ENCODE peak calls at places on chromosomes 7 and 10, in six cellular contexts. One of them, this sample, is unnamed.

GRCh38 chr10:60611291-60611747 is 167.0 kb upstream of the CDK1 start:
- DNase-seq in sigmoid colon: no peak
- DNase-seq in transverse colon: no peak
- DNase-seq in esophagus muscularis mucosa: no peak
- DNase-seq in stomach: no peak
- DNase-seq in HL-60: no peak
- DNase-seq in this sample: no peak

GRCh38 chr7:126001344-126001743 is 1071.7 kb upstream of the POT1 start:
- DNase-seq in sigmoid colon: no peak
- DNase-seq in transverse colon: no peak
- DNase-seq in esophagus muscularis mucosa: no peak
- DNase-seq in stomach: no peak
- DNase-seq in HL-60: no peak
- DNase-seq in this sample: no peak

GRCh38 chr10:106467506-106467905 is 697.0 kb downstream of the SORCS1 start:
- DNase-seq in sigmoid colon: no peak
- DNase-seq in transverse colon: no peak
- DNase-seq in esophagus muscularis mucosa: no peak
- DNase-seq in stomach: no peak
- DNase-seq in HL-60: no peak
- DNase-seq in this sample: no peak

GRCh38 chr10:8691498-8692017 is 637.1 kb downstream of the GATA3 start:
- DNase-seq in sigmoid colon: no peak
- DNase-seq in transverse colon: no peak
- DNase-seq in esophagus muscularis mucosa: no peak
- DNase-seq in stomach: no peak
- DNase-seq in HL-60: no peak
- DNase-seq in this sample: no peak

GRCh38 chr7:24052572-24053223 is 231.3 kb upstream of the NPY start:
- DNase-seq in sigmoid colon: no peak
- DNase-seq in transverse colon: no peak
- DNase-seq in esophagus muscularis mucosa: no peak
- DNase-seq in stomach: no peak
- DNase-seq in HL-60: no peak
- DNase-seq in this sample: no peak

GRCh38 chr7:31874631-31875374 is 187.8 kb downstream of the PPP1R17 start:
- DNase-seq in sigmoid colon: no peak
- DNase-seq in transverse colon: no peak
- DNase-seq in esophagus muscularis mucosa: no peak
- DNase-seq in stomach: no peak
- DNase-seq in HL-60: no peak
- DNase-seq in this sample: no peak

GRCh38 chr10:3484306-3485187 is 300.5 kb downstream of the KLF6 start:
- DNase-seq in sigmoid colon: no peak
- DNase-seq in transverse colon: no peak
- DNase-seq in esophagus muscularis mucosa: no peak
- DNase-seq in stomach: no peak
- DNase-seq in HL-60: no peak
- DNase-seq in this sample: peak; percentile 53

GRCh38 chr7:102318482-102318971 is 31.9 kb downstream of the SH2B2 start:
- DNase-seq in sigmoid colon: no peak
- DNase-seq in transverse colon: no peak
- DNase-seq in esophagus muscularis mucosa: no peak
- DNase-seq in stomach: peak; percentile 59
- DNase-seq in HL-60: no peak
- DNase-seq in this sample: no peak

GRCh38 chr10:132443998-132444876 is 47.2 kb downstream of the PWWP2B start:
- DNase-seq in sigmoid colon: no peak
- DNase-seq in transverse colon: no peak
- DNase-seq in esophagus muscularis mucosa: no peak
- DNase-seq in stomach: no peak
- DNase-seq in HL-60: peak; percentile 91
- DNase-seq in this sample: no peak

GRCh38 chr7:94394399-94395140 is at the start of gene COL1A2:
- DNase-seq in sigmoid colon: peak; percentile 92
- DNase-seq in transverse colon: peak; percentile 48
- DNase-seq in esophagus muscularis mucosa: peak; percentile 94
- DNase-seq in stomach: peak; percentile 32
- DNase-seq in HL-60: no peak
- DNase-seq in this sample: no peak

GRCh38 chr10:77457266-77457665 is 180.3 kb downstream of the KCNMA1 start:
- DNase-seq in sigmoid colon: no peak
- DNase-seq in transverse colon: no peak
- DNase-seq in esophagus muscularis mucosa: no peak
- DNase-seq in stomach: no peak
- DNase-seq in HL-60: no peak
- DNase-seq in this sample: no peak

GRCh38 chr7:148905093-148905666 is 21.1 kb upstream of the EZH2 start:
- DNase-seq in sigmoid colon: no peak
- DNase-seq in transverse colon: no peak
- DNase-seq in esophagus muscularis mucosa: no peak
- DNase-seq in stomach: no peak
- DNase-seq in HL-60: no peak
- DNase-seq in this sample: no peak

GRCh38 chr10:102334106-102334505 is 61.4 kb upstream of the NFKB2 start:
- DNase-seq in sigmoid colon: no peak
- DNase-seq in transverse colon: no peak
- DNase-seq in esophagus muscularis mucosa: no peak
- DNase-seq in stomach: peak; percentile 32
- DNase-seq in HL-60: no peak
- DNase-seq in this sample: no peak

GRCh38 chr7:155533827-155534690 is 12.3 kb downstream of the CNPY1 start:
- DNase-seq in sigmoid colon: peak; percentile 40
- DNase-seq in transverse colon: no peak
- DNase-seq in esophagus muscularis mucosa: no peak
- DNase-seq in stomach: no peak
- DNase-seq in HL-60: peak; percentile 18
- DNase-seq in this sample: no peak

GRCh38 chr7:82049442-82049841 is 279.6 kb upstream of the HGF start:
- DNase-seq in sigmoid colon: no peak
- DNase-seq in transverse colon: no peak
- DNase-seq in esophagus muscularis mucosa: no peak
- DNase-seq in stomach: no peak
- DNase-seq in HL-60: no peak
- DNase-seq in this sample: peak; percentile 23

GRCh38 chr7:10237306-10237705 is 736.4 kb upstream of the PHF14 start:
- DNase-seq in sigmoid colon: no peak
- DNase-seq in transverse colon: no peak
- DNase-seq in esophagus muscularis mucosa: no peak
- DNase-seq in stomach: no peak
- DNase-seq in HL-60: no peak
- DNase-seq in this sample: no peak

GRCh38 chr7:129805086-129805719 is 147.6 kb downstream of the UBE2H start:
- DNase-seq in sigmoid colon: no peak
- DNase-seq in transverse colon: no peak
- DNase-seq in esophagus muscularis mucosa: no peak
- DNase-seq in stomach: peak; percentile 73
- DNase-seq in HL-60: no peak
- DNase-seq in this sample: no peak

GRCh38 chr10:124380256-124380995 is 38.3 kb downstream of the OAT start:
- DNase-seq in sigmoid colon: peak; percentile 18
- DNase-seq in transverse colon: no peak
- DNase-seq in esophagus muscularis mucosa: no peak
- DNase-seq in stomach: no peak
- DNase-seq in HL-60: no peak
- DNase-seq in this sample: no peak

GRCh38 chr10:61136151-61136550 is 192.2 kb upstream of the RHOBTB1 start:
- DNase-seq in sigmoid colon: no peak
- DNase-seq in transverse colon: no peak
- DNase-seq in esophagus muscularis mucosa: no peak
- DNase-seq in stomach: no peak
- DNase-seq in HL-60: no peak
- DNase-seq in this sample: no peak

GRCh38 chr7:143287321-143287934 is 723 bp upstream of the CASP2 start:
- DNase-seq in sigmoid colon: peak; percentile 69
- DNase-seq in transverse colon: no peak
- DNase-seq in esophagus muscularis mucosa: no peak
- DNase-seq in stomach: no peak
- DNase-seq in HL-60: no peak
- DNase-seq in this sample: no peak

GRCh38 chr7:48899932-48900331 is 24.4 kb upstream of the CDC14C start:
- DNase-seq in sigmoid colon: no peak
- DNase-seq in transverse colon: no peak
- DNase-seq in esophagus muscularis mucosa: no peak
- DNase-seq in stomach: no peak
- DNase-seq in HL-60: no peak
- DNase-seq in this sample: no peak

GRCh38 chr10:116774728-116775151 is 32.4 kb upstream of the HSPA12A start:
- DNase-seq in sigmoid colon: peak; percentile 53
- DNase-seq in transverse colon: peak; percentile 61
- DNase-seq in esophagus muscularis mucosa: no peak
- DNase-seq in stomach: no peak
- DNase-seq in HL-60: no peak
- DNase-seq in this sample: no peak

DNA sequence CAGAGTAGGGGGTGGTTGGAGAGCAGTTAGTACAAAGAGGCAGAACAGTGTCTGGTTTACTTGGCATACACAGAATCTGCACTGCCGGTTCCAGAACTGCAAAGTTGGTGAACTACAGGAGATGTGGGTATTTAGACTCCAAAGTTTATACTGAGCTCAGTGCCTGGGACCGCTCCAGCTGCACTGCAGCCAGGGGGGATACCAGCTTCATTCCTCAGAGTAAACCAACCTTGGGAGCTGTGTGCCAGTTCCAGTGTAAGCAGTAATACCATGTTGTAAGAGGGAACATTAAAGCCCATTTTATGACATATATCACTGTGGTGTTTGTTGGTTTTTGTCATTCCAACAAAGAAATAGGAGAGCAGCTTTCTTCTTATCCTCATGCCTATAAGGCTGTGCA is 23.4 kb downstream of the LOXL4 start:
- DNase-seq in sigmoid colon: no peak
- DNase-seq in transverse colon: no peak
- DNase-seq in esophagus muscularis mucosa: no peak
- DNase-seq in stomach: no peak
- DNase-seq in HL-60: no peak
- DNase-seq in this sample: no peak
- TF ChIP-seq POLR2AphosphoS5 in sigmoid colon: no peak
- TF ChIP-seq POLR2AphosphoS5 in transverse colon: no peak
- TF ChIP-seq POLR2AphosphoS5 in esophagus muscularis mucosa: no peak
- TF ChIP-seq POLR2AphosphoS5 in stomach: no peak
- TF ChIP-seq POLR2AphosphoS5 in HL-60: no peak
- TF ChIP-seq POLR2AphosphoS5 in this sample: no peak

GRCh38 chr7:95718556-95719410 is 53.6 kb upstream of the DYNC1I1 start:
- DNase-seq in sigmoid colon: no peak
- DNase-seq in transverse colon: no peak
- DNase-seq in esophagus muscularis mucosa: no peak
- DNase-seq in stomach: no peak
- DNase-seq in HL-60: no peak
- DNase-seq in this sample: no peak
- TF ChIP-seq POLR2AphosphoS5 in sigmoid colon: no peak
- TF ChIP-seq POLR2AphosphoS5 in transverse colon: no peak
- TF ChIP-seq POLR2AphosphoS5 in esophagus muscularis mucosa: no peak
- TF ChIP-seq POLR2AphosphoS5 in stomach: no peak
- TF ChIP-seq POLR2AphosphoS5 in HL-60: no peak
- TF ChIP-seq POLR2AphosphoS5 in this sample: no peak

GRCh38 chr7:29385214-29385613 is 178.4 kb upstream of the PRR15 start:
- DNase-seq in sigmoid colon: no peak
- DNase-seq in transverse colon: no peak
- DNase-seq in esophagus muscularis mucosa: peak; percentile 39
- DNase-seq in stomach: no peak
- DNase-seq in HL-60: no peak
- DNase-seq in this sample: no peak

GRCh38 chr7:29377718-29378117 is 183.1 kb downstream of the CHN2 start:
- DNase-seq in sigmoid colon: no peak
- DNase-seq in transverse colon: no peak
- DNase-seq in esophagus muscularis mucosa: no peak
- DNase-seq in stomach: peak; percentile 49
- DNase-seq in HL-60: no peak
- DNase-seq in this sample: no peak

GRCh38 chr7:29384277-29384676 is 179.4 kb upstream of the PRR15 start:
- DNase-seq in sigmoid colon: no peak
- DNase-seq in transverse colon: no peak
- DNase-seq in esophagus muscularis mucosa: peak; percentile 64
- DNase-seq in stomach: no peak
- DNase-seq in HL-60: no peak
- DNase-seq in this sample: no peak

GRCh38 chr7:29379551-29379950 is 184.1 kb upstream of the PRR15 start:
- DNase-seq in sigmoid colon: no peak
- DNase-seq in transverse colon: no peak
- DNase-seq in esophagus muscularis mucosa: no peak
- DNase-seq in stomach: no peak
- DNase-seq in HL-60: no peak
- DNase-seq in this sample: no peak

DNA sequence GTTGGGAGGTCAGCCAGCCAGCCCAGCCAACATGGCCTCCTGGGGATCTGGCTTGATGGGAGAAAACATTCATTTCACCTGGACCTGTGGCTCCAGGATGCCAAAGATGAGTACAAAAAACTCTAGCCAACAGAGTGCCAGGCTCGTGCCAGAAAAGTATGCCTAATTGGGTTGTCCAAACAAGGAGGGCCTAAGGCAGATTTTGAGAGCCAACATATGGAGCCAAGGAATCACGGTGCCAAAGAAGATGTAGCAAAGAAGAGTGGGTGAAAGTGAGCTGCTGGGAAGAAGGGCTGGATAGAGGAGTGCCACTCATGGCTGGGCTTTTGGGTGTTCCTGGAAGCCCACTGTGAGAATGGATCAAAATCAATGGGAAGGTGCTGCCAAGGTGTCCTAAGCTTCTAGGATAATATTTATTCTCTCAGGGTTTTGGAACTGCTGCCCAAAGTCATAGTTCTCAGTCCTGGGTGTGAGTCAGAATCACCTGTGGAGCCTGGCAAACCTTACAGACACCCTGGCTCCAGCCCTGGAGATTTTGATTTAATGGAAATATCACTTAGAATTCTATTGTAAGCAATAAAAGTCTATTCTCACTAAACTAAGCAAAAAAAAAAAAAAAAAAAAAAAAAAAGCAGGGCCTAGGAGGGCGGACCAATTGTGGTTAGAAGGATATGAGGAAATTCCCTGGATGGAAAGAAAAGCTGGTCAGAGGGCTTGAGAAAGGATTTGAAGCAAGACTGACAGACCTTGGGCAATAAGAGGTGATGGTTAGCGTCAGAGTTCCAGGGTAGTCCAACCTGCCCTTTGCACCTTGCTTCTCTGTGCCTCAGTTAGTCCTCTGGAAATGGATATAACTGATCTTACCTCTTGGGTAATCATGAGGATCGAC is 182.2 kb upstream of the PRR15 start:
- DNase-seq in sigmoid colon: no peak
- DNase-seq in transverse colon: no peak
- DNase-seq in esophagus muscularis mucosa: no peak
- DNase-seq in stomach: no peak
- DNase-seq in HL-60: peak; percentile 9
- DNase-seq in this sample: no peak
- TF ChIP-seq POLR2AphosphoS5 in sigmoid colon: no peak
- TF ChIP-seq POLR2AphosphoS5 in transverse colon: no peak
- TF ChIP-seq POLR2AphosphoS5 in esophagus muscularis mucosa: no peak
- TF ChIP-seq POLR2AphosphoS5 in stomach: no peak
- TF ChIP-seq POLR2AphosphoS5 in HL-60: no peak
- TF ChIP-seq POLR2AphosphoS5 in this sample: no peak

DNA sequence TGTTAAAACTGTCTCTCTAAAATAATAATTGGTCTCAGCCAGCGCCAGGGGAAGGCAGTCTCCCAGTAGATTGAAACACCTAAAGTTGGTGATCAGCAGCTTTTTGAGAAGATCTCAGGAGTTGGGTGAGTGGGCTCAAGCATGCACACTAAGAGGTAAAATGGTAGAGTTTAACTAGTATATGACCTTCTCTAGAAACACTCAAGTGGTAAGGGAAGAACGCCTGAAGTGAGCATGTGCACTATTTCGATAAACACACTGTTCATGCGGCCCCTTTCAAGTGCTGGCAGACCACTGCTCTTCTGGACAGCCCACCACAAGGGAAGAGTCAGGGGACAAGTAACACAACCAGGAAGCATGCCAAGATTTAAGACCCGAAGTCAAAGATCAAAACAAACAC is 519.5 kb upstream of the ZWINT start:
- DNase-seq in sigmoid colon: no peak
- DNase-seq in transverse colon: no peak
- DNase-seq in esophagus muscularis mucosa: no peak
- DNase-seq in stomach: no peak
- DNase-seq in HL-60: no peak
- DNase-seq in this sample: no peak
- TF ChIP-seq POLR2AphosphoS5 in sigmoid colon: no peak
- TF ChIP-seq POLR2AphosphoS5 in transverse colon: no peak
- TF ChIP-seq POLR2AphosphoS5 in esophagus muscularis mucosa: no peak
- TF ChIP-seq POLR2AphosphoS5 in stomach: no peak
- TF ChIP-seq POLR2AphosphoS5 in HL-60: no peak
- TF ChIP-seq POLR2AphosphoS5 in this sample: no peak

This sample was measured in GM12878.